ENCODE peak calls at places on chromosomes 12 and 14, in nine cellular contexts. A is transverse colon; B is aorta; H is heart right ventricle; P is lung; D is suprapubic skin; Q is adipocyte; W is naive thymus-derived CD4-positive, alpha-beta T cell; X is CD4-positive, CD25-positive, alpha-beta regulatory T cell. G is an unnamed sample.

GRCh38 chr14:99026471-99026870 is 245.5 kb downstream of the BCL11B start:
- DNase-seq in D (no peak), W (no peak), A (no peak), H (no peak), B (no peak), Q (no peak), P (no peak), X (no peak), G (no peak)

GRCh38 chr14:103650213-103650612 is 21.2 kb downstream of the KLC1 start:
- DNase-seq in B (no peak), A (no peak), D (no peak), H (no peak), W (no peak), P (no peak), Q (no peak), X (no peak), G (no peak)

GRCh38 chr14:103521438-103521961 is 1.1 kb downstream of the CKB start:
- DNase-seq in P (no peak), X (no peak), Q (peak; percentile 58), D (peak; percentile 64), H (no peak), B (peak; percentile 50), A (no peak), W (no peak), G (no peak)

GRCh38 chr12:16526693-16527092 is 79.3 kb downstream of the LMO3 start:
- DNase-seq in D (no peak), P (no peak), B (no peak), H (no peak), X (no peak), A (no peak), W (no peak), Q (no peak), G (no peak)

GRCh38 chr14:36313206-36313605 is 7.2 kb downstream of the MBIP start:
- DNase-seq in D (no peak), B (no peak), W (no peak), X (no peak), H (no peak), P (no peak), A (no peak), Q (no peak), G (no peak)

GRCh38 chr12:90672081-90672480 is 282.9 kb downstream of the CCER1 start:
- DNase-seq in B (no peak), Q (peak; percentile 22), W (no peak), H (no peak), D (no peak), A (no peak), X (no peak), P (no peak), G (no peak)

GRCh38 chr12:37543131-37543965 is 773.2 kb upstream of the ALG10B start:
- DNase-seq in B (no peak), X (no peak), Q (no peak), H (no peak), P (no peak), W (no peak), A (no peak), D (no peak), G (no peak)

GRCh38 chr12:15423629-15424028 is 101.3 kb downstream of the PTPRO start:
- DNase-seq in W (no peak), D (no peak), P (no peak), Q (peak; percentile 4), H (no peak), X (no peak), A (no peak), B (no peak), G (no peak)

GRCh38 chr14:72104011-72104613 is 171.9 kb downstream of the RGS6 start:
- DNase-seq in X (no peak), W (no peak), H (no peak), A (peak; percentile 9), D (no peak), B (no peak), Q (peak; percentile 3), P (no peak), G (peak; percentile 64)

GRCh38 chr14:104473649-104474574 is 105.7 kb upstream of the C14orf180 start:
- DNase-seq in A (no peak), Q (no peak), W (no peak), P (no peak), X (no peak), B (no peak), D (no peak), H (no peak), G (no peak)

GRCh38 chr12:10554228-10554970 is 48.7 kb downstream of the EIF2S3B start:
- DNase-seq in H (no peak), W (peak; percentile 23), B (no peak), X (no peak), P (no peak), A (no peak), D (no peak), Q (no peak), G (no peak)

GRCh38 chr14:106317593-106317992 is 791.2 kb downstream of the TMEM121 start:
- DNase-seq in B (no peak), X (no peak), A (no peak), P (no peak), Q (no peak), H (no peak), D (no peak), W (no peak), G (no peak)

GRCh38 chr12:117472983-117473382 is 111.6 kb upstream of the NOS1 start:
- DNase-seq in B (no peak), Q (no peak), A (no peak), D (no peak), P (no peak), W (no peak), X (no peak), H (no peak), G (peak; percentile 20)

GRCh38 chr14:102474934-102475333 is 34.6 kb downstream of the ANKRD9 start:
- DNase-seq in W (no peak), X (no peak), D (no peak), P (peak; percentile 62), Q (no peak), B (peak; percentile 71), A (peak; percentile 47), H (peak; percentile 78), G (peak; percentile 52)

GRCh38 chr12:122947352-122947792 is 18.9 kb downstream of the ABCB9 start:
- DNase-seq in W (no peak), D (peak; percentile 87), B (peak; percentile 69), X (no peak), A (peak; percentile 72), H (peak; percentile 51), Q (no peak), P (peak; percentile 39), G (peak; percentile 63)

GRCh38 chr12:47082283-47082962 is 2.7 kb upstream of the AMIGO2 start:
- DNase-seq in X (no peak), B (no peak), H (no peak), P (no peak), W (no peak), Q (no peak), A (no peak), D (no peak), G (no peak)
- H3K4me1 ChIP-seq in X (peaks cover 69% of the 10 kb centered on the region), B (peaks cover 6% of the 10 kb centered on the region), H (peaks cover 45% of the 10 kb centered on the region), P (no peaks in the 10 kb centered on the region), W (peaks cover 50% of the 10 kb centered on the region), Q (peaks cover 50% of the 10 kb centered on the region), A (peaks cover 77% of the 10 kb centered on the region), D (peaks cover 51% of the 10 kb centered on the region), G (peaks cover 29% of the 10 kb centered on the region)

GRCh38 chr12:124412646-124413015 is 117.7 kb downstream of the RFLNA start:
- DNase-seq in Q (no peak), A (no peak), B (peak; percentile 49), X (no peak), H (no peak), D (no peak), P (no peak), W (no peak), G (no peak)
- H3K4me1 ChIP-seq in Q (peaks cover 33% of the 10 kb centered on the region), A (peaks cover 56% of the 10 kb centered on the region), B (no peaks in the 10 kb centered on the region), X (no peaks in the 10 kb centered on the region), H (peaks cover 55% of the 10 kb centered on the region), D (peaks cover 44% of the 10 kb centered on the region), P (peaks cover 11% of the 10 kb centered on the region), W (no peaks in the 10 kb centered on the region), G (peaks cover 33% of the 10 kb centered on the region)

DNA sequence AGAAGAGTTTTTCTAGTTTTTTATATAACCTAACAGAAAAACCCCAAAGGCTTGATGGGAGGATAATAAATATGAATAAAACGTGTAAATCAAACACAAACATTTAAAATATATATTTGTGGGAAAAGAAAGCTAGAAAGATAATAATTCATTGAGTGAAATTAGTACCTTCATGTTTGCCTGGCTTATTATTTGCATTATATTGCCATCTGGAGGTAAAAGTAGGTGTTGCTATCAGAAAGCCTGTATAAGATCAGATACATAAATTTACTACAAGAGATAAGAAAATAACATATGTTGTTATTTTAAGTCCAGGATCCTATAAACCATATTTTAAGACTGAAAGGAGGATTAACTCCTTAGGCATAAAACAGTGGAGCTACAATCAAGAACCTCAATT is 77.7 kb downstream of the NTS start:
- DNase-seq in A (no peak), H (no peak), X (no peak), W (no peak), P (no peak), D (no peak), B (no peak), Q (peak; percentile 55), G (no peak)
- H3K4me1 ChIP-seq in A (peaks cover 11% of the 10 kb centered on the region), H (no peaks in the 10 kb centered on the region), X (no peaks in the 10 kb centered on the region), W (no peaks in the 10 kb centered on the region), P (no peaks in the 10 kb centered on the region), D (no peaks in the 10 kb centered on the region), B (no peaks in the 10 kb centered on the region), Q (no peaks in the 10 kb centered on the region), G (no peaks in the 10 kb centered on the region)

DNA sequence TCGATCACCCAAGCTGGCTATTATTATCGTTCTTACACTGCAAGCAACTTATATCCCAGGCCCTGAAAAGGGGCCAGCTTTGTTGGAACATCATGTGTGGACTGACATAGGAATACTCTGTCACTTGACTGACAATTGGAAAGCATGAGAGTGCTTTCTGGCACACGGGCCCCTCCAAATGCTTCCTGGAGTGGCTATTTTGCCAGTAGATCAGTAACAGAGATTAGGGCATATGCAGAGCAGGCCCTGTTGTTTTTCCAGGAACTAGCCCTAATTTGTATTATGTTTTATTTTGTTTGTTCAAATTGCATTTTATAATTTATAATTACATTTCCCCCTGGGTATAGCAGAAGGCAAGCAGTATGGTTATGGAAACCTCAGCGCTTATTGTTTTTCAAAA is 170.1 kb upstream of the FRMD6 start:
- DNase-seq in P (no peak), X (no peak), B (no peak), H (no peak), D (no peak), W (no peak), Q (no peak), A (no peak), G (no peak)
- H3K4me1 ChIP-seq in P (no peaks in the 10 kb centered on the region), X (no peaks in the 10 kb centered on the region), B (no peaks in the 10 kb centered on the region), H (peaks cover 5% of the 10 kb centered on the region), D (peaks cover 17% of the 10 kb centered on the region), W (no peaks in the 10 kb centered on the region), Q (peaks cover 23% of the 10 kb centered on the region), A (no peaks in the 10 kb centered on the region), G (no peaks in the 10 kb centered on the region)

DNA sequence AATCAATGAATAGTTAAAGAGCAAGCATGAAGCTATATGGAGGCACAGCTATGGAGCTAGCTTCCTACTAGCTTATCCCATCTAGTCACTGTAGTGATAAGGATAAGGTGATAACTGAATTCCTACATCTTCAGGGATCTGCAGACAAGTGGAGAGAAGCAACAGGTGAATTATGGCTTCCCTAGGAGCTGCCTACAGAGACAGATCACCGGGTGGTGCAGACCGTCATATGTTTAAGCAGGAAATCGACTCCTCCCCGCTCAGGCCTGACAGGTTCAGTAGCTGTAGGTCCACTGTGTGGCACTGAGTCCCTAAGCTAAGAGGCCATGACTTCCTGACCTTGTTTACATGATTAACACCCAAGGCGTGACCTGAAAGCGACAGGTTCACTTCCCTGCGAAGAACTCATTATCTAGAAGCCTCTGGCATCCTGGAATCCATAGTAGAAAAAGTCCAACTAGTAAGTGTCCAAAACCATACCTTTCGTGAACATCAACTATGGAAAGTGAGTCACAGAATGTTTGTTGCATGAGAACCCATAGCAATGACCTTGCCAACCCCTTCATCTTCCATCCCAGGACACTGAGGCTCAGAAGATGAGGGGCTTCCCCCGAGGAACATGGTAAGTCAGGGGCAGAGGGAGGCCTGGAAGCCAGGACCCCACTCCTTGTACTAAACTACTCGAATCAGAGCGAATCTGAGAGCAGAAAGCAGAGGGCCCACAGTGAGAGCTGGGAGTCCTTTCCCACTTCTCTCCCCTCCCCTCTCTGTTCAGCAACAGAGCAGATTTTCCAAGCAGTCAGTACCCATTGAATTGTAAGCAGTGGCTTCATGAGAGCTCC is 75.4 kb upstream of the CCND2 start:
- DNase-seq in D (no peak), B (no peak), W (no peak), A (no peak), X (no peak), P (no peak), H (no peak), Q (no peak), G (no peak)
- H3K4me1 ChIP-seq in D (no peaks in the 10 kb centered on the region), B (no peaks in the 10 kb centered on the region), W (no peaks in the 10 kb centered on the region), A (no peaks in the 10 kb centered on the region), X (no peaks in the 10 kb centered on the region), P (no peaks in the 10 kb centered on the region), H (no peaks in the 10 kb centered on the region), Q (no peaks in the 10 kb centered on the region), G (no peaks in the 10 kb centered on the region)